ENCODE peak calls at places on chromosome 12, in eight cellular contexts. R is DND-41, E is Peyer's patch, O is GM23338, F is lower leg skin, I is HFF-Myc, D is astrocyte of the spinal cord, P is testis. J is an unnamed sample.

GRCh38 chr12:112714166-112714565 is 77.4 kb upstream of the RPH3A start:
- DNase-seq in P (no peak), I (no peak), D (no peak), E (no peak), F (no peak), R (no peak), O (no peak), J (no peak)

GRCh38 chr12:109020136-109020535 is 732 bp downstream of the SVOP start:
- DNase-seq in D (no peak), R (no peak), P (no peak), E (no peak), O (no peak), I (no peak), F (peak), J (no peak)

GRCh38 chr12:120413901-120414695 is 23.8 kb upstream of the COX6A1 start:
- DNase-seq in I (no peak), P (no peak), O (peak), D (no peak), R (no peak), E (no peak), F (no peak), J (no peak)

GRCh38 chr12:131242741-131243496 is 289.2 kb downstream of the ADGRD1 start:
- DNase-seq in P (peak), O (peak), F (no peak), R (peak), I (no peak), E (no peak), D (no peak), J (no peak)

GRCh38 chr12:78970041-78970440 is 105.5 kb downstream of the SYT1 start:
- DNase-seq in D (peak), P (no peak), F (no peak), O (no peak), E (no peak), I (no peak), R (no peak), J (no peak)

GRCh38 chr12:114993202-114993601 is 309.2 kb upstream of the TBX3 start:
- DNase-seq in F (no peak), E (no peak), O (no peak), R (no peak), I (no peak), P (no peak), D (no peak), J (no peak)

GRCh38 chr12:2689879-2690278 is 104.9 kb upstream of the FKBP4 start:
- DNase-seq in F (peak), O (no peak), R (no peak), P (no peak), I (no peak), D (no peak), E (no peak), J (no peak)

GRCh38 chr12:131428086-131428685 is 282.7 kb upstream of the SFSWAP start:
- DNase-seq in F (no peak), D (no peak), E (no peak), P (no peak), R (no peak), I (no peak), O (no peak), J (no peak)

GRCh38 chr12:65666876-65667275 is 157.4 kb upstream of the HMGA2 start:
- DNase-seq in D (peak), R (no peak), O (no peak), E (no peak), F (no peak), I (no peak), P (no peak), J (no peak)

GRCh38 chr12:114405449-114406271 is at the start of gene TBX5:
- DNase-seq in F (no peak), O (peak), P (no peak), E (no peak), D (no peak), R (no peak), I (no peak), J (no peak)

GRCh38 chr12:39912211-39912980 is 193.5 kb downstream of the SLC2A13 start:
- DNase-seq in P (no peak), I (no peak), D (no peak), E (no peak), R (no peak), F (peak), O (peak), J (no peak)

GRCh38 chr12:12704593-12705230 is 8.7 kb upstream of the GPR19 start:
- DNase-seq in I (peak), P (peak), D (peak), R (no peak), O (peak), F (no peak), E (peak), J (no peak)

GRCh38 chr12:112362309-112362708 is 19.9 kb downstream of the HECTD4 start:
- DNase-seq in F (no peak), D (no peak), O (no peak), E (no peak), P (no peak), I (no peak), R (no peak), J (no peak)

GRCh38 chr12:113259499-113259953 is 38.3 kb downstream of the TPCN1 start:
- DNase-seq in I (peak), O (peak), F (peak), D (no peak), E (peak), R (no peak), P (peak), J (no peak)

GRCh38 chr12:96889273-96889933 is 17.7 kb upstream of the NEDD1 start:
- DNase-seq in E (no peak), O (no peak), I (no peak), R (no peak), P (no peak), D (peak), F (no peak), J (no peak)

GRCh38 chr12:11949738-11950403 is 120.9 kb upstream of the BCL2L14 start:
- DNase-seq in I (no peak), E (no peak), O (no peak), D (no peak), F (no peak), R (peak), P (peak), J (no peak)

GRCh38 chr12:106245767-106246166 is 2.1 kb downstream of the CKAP4 start:
- DNase-seq in O (no peak), R (no peak), D (peak), E (no peak), P (no peak), F (peak), I (no peak), J (no peak)

GRCh38 chr12:80200414-80200813 is 101.1 kb downstream of the OTOGL start:
- DNase-seq in E (no peak), O (no peak), P (no peak), F (no peak), I (no peak), D (no peak), R (no peak), J (no peak)

GRCh38 chr12:91538418-91538817 is 355.8 kb upstream of the DCN start:
- DNase-seq in D (no peak), E (no peak), I (no peak), O (no peak), R (no peak), P (no peak), F (no peak), J (no peak)

GRCh38 chr12:55822228-55822627 is 4.4 kb downstream of the ORMDL2 start:
- DNase-seq in F (no peak), E (no peak), O (peak), D (no peak), R (no peak), I (no peak), P (no peak), J (no peak)

GRCh38 chr12:103783744-103784664 is 57.0 kb downstream of the NT5DC3 start:
- DNase-seq in P (no peak), F (no peak), R (no peak), D (no peak), O (no peak), I (no peak), E (no peak), J (no peak)

GRCh38 chr12:79183946-79184345 is 319.4 kb downstream of the SYT1 start:
- DNase-seq in O (no peak), I (no peak), E (no peak), D (peak), P (no peak), R (no peak), F (no peak), J (no peak)

GRCh38 chr12:56661560-56661959 is 15.8 kb upstream of the ATP5F1B start:
- DNase-seq in P (no peak), I (no peak), D (no peak), E (no peak), F (peak), O (no peak), R (peak), J (no peak)

GRCh38 chr12:34291001-34291400 is 268.7 kb downstream of the ALG10 start:
- DNase-seq in I (no peak), O (no peak), P (no peak), F (no peak), E (peak), D (no peak), R (no peak), J (no peak)

GRCh38 chr12:72272731-72273498 is 745 bp downstream of the TRHDE start:
- DNase-seq in R (no peak), P (peak), E (no peak), F (no peak), D (peak), O (peak), I (no peak), J (no peak)

GRCh38 chr12:57461326-57461903 is 1.8 kb downstream of the GLI1 start:
- DNase-seq in I (no peak), R (peak), F (peak), E (peak), D (peak), P (peak), O (peak), J (no peak)

GRCh38 chr12:100566887-100567637 is 6.4 kb upstream of the GAS2L3 start:
- DNase-seq in P (peak), D (no peak), F (no peak), E (no peak), R (no peak), O (no peak), I (no peak), J (no peak)

GRCh38 chr12:31220633-31221565 is 105.1 kb downstream of the SINHCAF start:
- DNase-seq in D (peak), R (no peak), I (no peak), F (no peak), P (no peak), E (no peak), O (no peak), J (no peak)

GRCh38 chr12:98002887-98003493 is 512.4 kb upstream of the TMPO start:
- DNase-seq in I (peak), E (no peak), F (peak), P (peak), R (peak), O (peak), D (peak), J (no peak)
- TF ChIP-seq CTCF in I (peak), E (peak), F (no peak), P (no peak), R (peak), O (peak), D (peak), J (no peak)

GRCh38 chr12:68158427-68158826 is 1.1 kb downstream of the IFNG start:
- DNase-seq in D (no peak), E (no peak), P (no peak), I (peak), O (peak), F (no peak), R (no peak), J (no peak)
- TF ChIP-seq CTCF in D (peak), E (peak), P (no peak), I (peak), O (peak), F (no peak), R (peak), J (peak)

DNA sequence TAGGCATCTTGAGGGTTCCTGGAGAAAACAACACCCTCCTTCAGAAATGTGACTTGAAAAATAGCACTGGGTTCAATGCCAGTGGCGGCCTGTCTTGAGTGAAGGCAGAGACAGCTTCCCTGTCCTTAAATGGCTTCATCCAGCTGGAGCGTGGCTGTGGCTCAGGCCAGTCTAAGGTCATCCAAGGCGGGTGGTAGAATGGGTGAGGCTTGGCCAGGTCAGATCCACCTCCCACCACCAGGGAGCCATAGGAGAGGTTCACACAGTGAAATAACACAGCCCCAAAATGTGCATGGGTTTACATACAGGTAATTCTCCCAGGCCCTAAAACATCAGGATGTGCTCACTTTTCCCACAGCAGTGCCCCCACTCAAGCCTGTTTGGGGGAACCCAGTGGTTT is 171.3 kb downstream of the PHETA1 start:
- DNase-seq in F (no peak), P (no peak), O (peak), D (no peak), I (no peak), E (no peak), R (no peak), J (no peak)
- TF ChIP-seq CTCF in F (no peak), P (no peak), O (peak), D (no peak), I (no peak), E (no peak), R (no peak), J (no peak)

GRCh38 chr12:53255993-53256392 is 12.1 kb upstream of the ESPL1 start:
- DNase-seq in I (no peak), R (no peak), D (no peak), E (no peak), P (no peak), F (no peak), O (no peak), J (no peak)

GRCh38 chr12:53254816-53255545 is 13.1 kb upstream of the ESPL1 start:
- DNase-seq in R (no peak), D (no peak), E (no peak), F (no peak), P (no peak), I (no peak), O (no peak), J (no peak)

GRCh38 chr12:53251477-53252348 is 16.4 kb upstream of the ESPL1 start:
- DNase-seq in I (no peak), P (peak), D (peak), O (peak), R (peak), F (peak), E (peak), J (peak)

GRCh38 chr12:53253298-53253697 is 14.8 kb upstream of the ESPL1 start:
- DNase-seq in O (no peak), D (no peak), P (no peak), R (no peak), F (no peak), I (no peak), E (no peak), J (no peak)

GRCh38 chr12:53252349-53252916 is 15.7 kb upstream of the ESPL1 start:
- DNase-seq in O (no peak), P (no peak), F (peak), D (no peak), E (no peak), R (no peak), I (no peak), J (no peak)
- TF ChIP-seq CTCF in O (no peak), P (no peak), F (no peak), D (no peak), E (no peak), R (no peak), I (no peak), J (no peak)

J was measured in natural killer cell.